ENCODE peak calls at places on chromosome 13, in seven cellular contexts. M is hepatocyte, P is neural progenitor cell, N is MM.1S, L is psoas muscle, E is sigmoid colon, A is heart left ventricle. F is an unnamed sample. For H3K4me1, the result is how much of the 10 kb centered on the place peaks cover.

GRCh38 chr13:64579331-64579730 is 2650.8 kb downstream of the PCDH9 start:
- DNase-seq in M (no peak), P (no peak), N (no peak), L (no peak), E (no peak), A (no peak), F (no peak)

GRCh38 chr13:26785845-26786630 is 25.5 kb upstream of the GPR12 start:
- DNase-seq in M (no peak), P (peak), N (peak), L (peak), E (peak), A (peak), F (peak)

GRCh38 chr13:91805605-91806004 is 407.2 kb downstream of the GPC5 start:
- DNase-seq in M (no peak), P (no peak), N (no peak), L (no peak), E (no peak), A (no peak), F (no peak)

GRCh38 chr13:22298530-22298929 is 627.7 kb downstream of the FGF9 start:
- DNase-seq in M (no peak), P (no peak), N (no peak), L (no peak), E (no peak), A (no peak), F (no peak)

GRCh38 chr13:79837741-79838450 is 356.9 kb downstream of the NDFIP2 start:
- DNase-seq in M (peak), P (no peak), N (no peak), L (no peak), E (no peak), A (no peak), F (no peak)

GRCh38 chr13:113654175-113654560 is 3.8 kb downstream of the ATP4B start:
- DNase-seq in M (no peak), P (no peak), N (no peak), L (no peak), E (peak), A (no peak), F (no peak)

GRCh38 chr13:103187621-103188020 is 121.4 kb upstream of the SLC10A2 start:
- DNase-seq in M (peak), P (no peak), N (no peak), L (no peak), E (no peak), A (no peak), F (no peak)

GRCh38 chr13:79667771-79668170 is 186.8 kb downstream of the NDFIP2 start:
- DNase-seq in M (no peak), P (no peak), N (no peak), L (no peak), E (no peak), A (no peak), F (no peak)

GRCh38 chr13:112066624-112067004 is 335 bp upstream of the SOX1 start:
- DNase-seq in M (peak), P (peak), N (no peak), L (peak), E (no peak), A (peak), F (peak)

GRCh38 chr13:21777166-21777565 is 106.3 kb downstream of the FGF9 start:
- DNase-seq in M (no peak), P (no peak), N (no peak), L (no peak), E (no peak), A (no peak), F (no peak)

GRCh38 chr13:99416411-99417121 is 84.7 kb upstream of the TM9SF2 start:
- DNase-seq in M (no peak), P (no peak), N (no peak), L (no peak), E (no peak), A (no peak), F (no peak)

GRCh38 chr13:43377149-43377548 is 353.8 kb downstream of the DNAJC15 start:
- DNase-seq in M (no peak), P (no peak), N (no peak), L (peak), E (peak), A (no peak), F (peak)

GRCh38 chr13:111516712-111517640 is 196.5 kb downstream of the TEX29 start:
- DNase-seq in M (no peak), P (no peak), N (no peak), L (no peak), E (no peak), A (no peak), F (no peak)

GRCh38 chr13:59690857-59691500 is 472.7 kb downstream of the DIAPH3 start:
- DNase-seq in M (no peak), P (no peak), N (no peak), L (no peak), E (no peak), A (no peak), F (no peak)

GRCh38 chr13:98022210-98022609 is 68.7 kb downstream of the IPO5 start:
- DNase-seq in M (no peak), P (no peak), N (no peak), L (no peak), E (no peak), A (no peak), F (peak)

GRCh38 chr13:36211567-36211966 is 2.8 kb downstream of the SOHLH2 start:
- DNase-seq in M (no peak), P (no peak), N (no peak), L (no peak), E (no peak), A (no peak), F (no peak)

GRCh38 chr13:77056382-77056781 is 29.4 kb upstream of the FBXL3 start:
- DNase-seq in M (no peak), P (no peak), N (no peak), L (no peak), E (no peak), A (no peak), F (no peak)

GRCh38 chr13:53368948-53369347 is 340.3 kb downstream of the OLFM4 start:
- DNase-seq in M (no peak), P (peak), N (no peak), L (no peak), E (no peak), A (no peak), F (no peak)

GRCh38 chr13:40438999-40439797 is 227.2 kb downstream of the FOXO1 start:
- DNase-seq in M (peak), P (no peak), N (no peak), L (no peak), E (no peak), A (no peak), F (peak)

GRCh38 chr13:20997301-20998061 is 63.9 kb downstream of the LATS2 start:
- DNase-seq in M (no peak), P (no peak), N (no peak), L (no peak), E (no peak), A (peak), F (peak)

GRCh38 chr13:98285317-98285716 is 108.2 kb upstream of the RNF113B start:
- DNase-seq in M (no peak), P (no peak), N (no peak), L (no peak), E (no peak), A (no peak), F (no peak)

GRCh38 chr13:112431734-112432133 is 55.6 kb downstream of the SPACA7 start:
- DNase-seq in M (no peak), P (no peak), N (no peak), L (no peak), E (no peak), A (no peak), F (no peak)

GRCh38 chr13:111639994-111640393 is 319.6 kb downstream of the TEX29 start:
- DNase-seq in M (no peak), P (no peak), N (no peak), L (no peak), E (no peak), A (no peak), F (no peak)

GRCh38 chr13:95298169-95298940 is 2.9 kb downstream of the ABCC4 start:
- DNase-seq in M (no peak), P (no peak), N (no peak), L (no peak), E (no peak), A (no peak), F (no peak)

GRCh38 chr13:95032114-95032513 is 269.1 kb downstream of the ABCC4 start:
- DNase-seq in M (no peak), P (no peak), N (no peak), L (no peak), E (no peak), A (no peak), F (no peak)

GRCh38 chr13:44857736-44858135 is 131.5 kb downstream of the NUFIP1 start:
- DNase-seq in M (no peak), P (no peak), N (no peak), L (no peak), E (no peak), A (no peak), F (no peak)

DNA sequence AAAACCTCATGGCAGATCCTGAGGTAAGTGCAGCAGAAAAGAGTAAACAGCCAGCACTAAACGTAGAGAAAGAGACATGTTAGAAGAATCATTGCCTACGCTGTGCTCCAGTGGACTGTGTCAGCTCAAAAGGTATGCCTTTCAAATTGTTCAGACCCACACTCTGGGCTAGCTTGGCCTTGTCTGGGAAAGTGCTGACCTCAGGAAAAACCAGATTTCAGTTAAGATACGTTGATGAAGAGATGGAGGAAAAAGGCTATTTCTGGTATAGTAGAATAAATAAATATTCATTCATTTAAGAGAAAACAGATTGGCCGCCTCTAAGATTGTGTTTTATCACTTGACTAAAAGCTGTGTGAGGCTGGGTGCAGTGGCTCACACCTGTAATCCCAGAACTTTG is 9.6 kb upstream of the SUCLA2 start:
- DNase-seq in M (no peak), P (no peak), N (no peak), L (no peak), E (no peak), A (no peak), F (no peak)
- H3K4me1 ChIP-seq in M (under half), P (under half), N (under half), L (under half), E (under half), A (under half), F (under half)

GRCh38 chr13:110233181-110233641 is 73.7 kb downstream of the COL4A1 start:
- DNase-seq in M (no peak), P (no peak), N (no peak), L (peak), E (peak), A (peak), F (peak)
- H3K4me3 ChIP-seq in M (no peak), P (no peak), N (no peak), L (peak), E (peak), A (peak), F (no peak)

DNA sequence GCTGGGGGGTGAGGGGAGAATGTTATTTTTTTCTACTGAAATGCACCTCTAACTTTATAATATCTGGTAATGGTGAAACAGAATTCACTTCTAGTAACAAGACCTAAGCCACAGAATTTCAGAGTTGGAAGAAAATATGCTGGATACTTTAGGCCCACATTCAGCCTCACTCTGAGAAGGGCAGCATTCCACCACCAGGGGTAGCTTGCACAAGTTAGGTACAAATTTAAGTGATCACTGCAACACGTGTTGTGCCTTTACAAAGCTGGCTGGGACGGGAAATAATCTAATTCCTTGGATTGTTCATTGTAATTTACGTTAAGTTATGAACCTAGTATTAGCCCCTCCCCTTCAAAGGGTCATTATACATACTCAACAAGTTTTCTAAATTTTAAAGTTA is 192.3 kb downstream of the RGCC start:
- DNase-seq in M (no peak), P (peak), N (no peak), L (no peak), E (no peak), A (no peak), F (no peak)
- TF ChIP-seq CTCF in M (peak), P (peak), N (no peak), L (peak), E (peak), A (peak), F (no peak)

DNA sequence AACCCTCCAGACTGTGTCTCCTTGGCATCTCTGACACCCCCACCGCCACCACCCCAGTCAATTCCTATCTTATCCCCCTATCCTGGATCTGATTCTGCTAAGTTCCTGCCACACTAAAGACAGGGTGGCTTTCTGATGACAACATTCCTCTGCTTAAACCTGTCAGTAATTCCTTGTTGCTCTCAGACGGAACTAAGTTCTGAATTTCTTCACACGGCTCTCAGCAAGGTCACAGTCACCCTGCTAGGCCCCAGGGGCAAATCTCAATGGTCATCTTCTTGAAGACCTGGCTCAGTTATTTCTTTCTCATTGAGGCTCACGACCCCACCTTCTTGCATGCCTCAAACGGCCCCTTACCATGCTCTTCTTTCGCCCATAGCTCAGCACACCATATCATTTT is 7.6 kb downstream of the ALOX5AP start:
- DNase-seq in M (no peak), P (no peak), N (no peak), L (no peak), E (no peak), A (no peak), F (no peak)
- H3K4me1 ChIP-seq in M (under half), P (under half), N (under half), L (under half), E (under half), A (under half), F (under half)